ENCODE peak calls at places on chromosomes 3 and 15, in nine cellular contexts. W, E, J, G, P, V, B, D and R are unnamed samples.

GRCh38 chr3:48299746-48300361 is 33.6 kb downstream of the SPINK8 start:
- DNase-seq in E (no peak), V (no peak), B (no peak), W (no peak), J (no peak), P (no peak), D (no peak), G (no peak), R (no peak)

GRCh38 chr15:95635666-95636065 is 694.8 kb upstream of the NR2F2 start:
- DNase-seq in W (no peak), V (no peak), B (no peak), E (no peak), G (no peak), J (no peak), P (no peak), D (no peak), R (no peak)

GRCh38 chr3:119301662-119302061 is 7.5 kb downstream of the ARHGAP31 start:
- DNase-seq in D (no peak), J (no peak), V (no peak), G (no peak), E (no peak), W (no peak), B (no peak), P (no peak), R (peak; percentile 35)

GRCh38 chr3:135491478-135491877 is 474.1 kb upstream of the PPP2R3A start:
- DNase-seq in W (no peak), V (no peak), D (no peak), B (no peak), P (peak; percentile 3), E (no peak), G (no peak), J (no peak), R (no peak)

GRCh38 chr3:14482271-14482721 is 57.8 kb downstream of the GRIP2 start:
- DNase-seq in P (no peak), V (no peak), B (peak; percentile 40), W (no peak), E (no peak), G (no peak), D (peak; percentile 66), J (no peak), R (no peak)

GRCh38 chr3:140953028-140953960 is 11.7 kb downstream of the SLC25A36 start:
- DNase-seq in D (no peak), V (no peak), W (no peak), E (peak; percentile 34), B (no peak), G (no peak), P (peak; percentile 60), J (peak; percentile 38), R (no peak)

GRCh38 chr3:72887723-72888545 is at the start of gene GXYLT2:
- DNase-seq in W (peak; percentile 53), V (no peak), D (peak; percentile 67), J (peak; percentile 63), B (peak; percentile 78), E (peak; percentile 86), G (peak; percentile 83), P (peak; percentile 66), R (peak; percentile 48)

GRCh38 chr3:127074900-127075360 is 92.0 kb downstream of the PLXNA1 start:
- DNase-seq in G (no peak), D (no peak), B (no peak), P (peak; percentile 88), V (no peak), J (peak; percentile 66), E (no peak), W (no peak), R (no peak)

GRCh38 chr3:49456417-49456816 is 13.7 kb upstream of the DAG1 start:
- DNase-seq in G (no peak), P (no peak), V (no peak), D (no peak), E (no peak), B (no peak), J (no peak), W (no peak), R (no peak)

GRCh38 chr3:23859839-23860382 is 54.2 kb downstream of the UBE2E1 start:
- DNase-seq in J (no peak), D (no peak), P (no peak), E (no peak), V (no peak), B (no peak), G (no peak), W (no peak), R (no peak)

GRCh38 chr3:23861689-23862088 is 55.1 kb downstream of the NKIRAS1 start:
- DNase-seq in P (no peak), G (no peak), D (no peak), E (no peak), J (no peak), W (no peak), V (no peak), B (no peak), R (no peak)

GRCh38 chr3:23863060-23863459 is 53.7 kb downstream of the NKIRAS1 start:
- DNase-seq in G (no peak), P (no peak), V (no peak), B (no peak), J (no peak), D (no peak), E (no peak), W (no peak), R (no peak)

GRCh38 chr3:23856286-23856685 is 50.5 kb downstream of the UBE2E1 start:
- DNase-seq in J (no peak), D (no peak), B (no peak), G (no peak), E (no peak), V (no peak), P (peak; percentile 46), W (no peak), R (no peak)

GRCh38 chr3:23859012-23859743 is 53.4 kb downstream of the UBE2E1 start:
- DNase-seq in V (peak; percentile 71), G (no peak), W (no peak), D (no peak), B (no peak), J (peak; percentile 57), P (peak; percentile 25), E (no peak), R (no peak)
- TF ChIP-seq CTCF in V (no peak), G (no peak), W (no peak), D (no peak), B (no peak), J (no peak), P (no peak), E (no peak), R (no peak)

GRCh38 chr3:143084856-143085731 is 34.5 kb upstream of the CHST2 start:
- DNase-seq in J (peak; percentile 48), G (no peak), E (no peak), D (no peak), V (no peak), W (no peak), B (no peak), P (peak; percentile 74), R (no peak)

GRCh38 chr3:143083781-143084180 is 35.8 kb upstream of the CHST2 start:
- DNase-seq in D (no peak), G (no peak), E (no peak), J (no peak), W (no peak), V (no peak), P (no peak), B (no peak), R (no peak)

GRCh38 chr3:143081844-143082778 is 37.5 kb upstream of the CHST2 start:
- DNase-seq in J (no peak), V (no peak), B (no peak), W (no peak), E (no peak), D (no peak), G (no peak), P (no peak), R (peak; percentile 16)

GRCh38 chr3:143078883-143079282 is 40.7 kb upstream of the CHST2 start:
- DNase-seq in D (no peak), J (peak; percentile 35), E (no peak), V (no peak), B (no peak), P (peak; percentile 77), W (no peak), G (no peak), R (no peak)

DNA sequence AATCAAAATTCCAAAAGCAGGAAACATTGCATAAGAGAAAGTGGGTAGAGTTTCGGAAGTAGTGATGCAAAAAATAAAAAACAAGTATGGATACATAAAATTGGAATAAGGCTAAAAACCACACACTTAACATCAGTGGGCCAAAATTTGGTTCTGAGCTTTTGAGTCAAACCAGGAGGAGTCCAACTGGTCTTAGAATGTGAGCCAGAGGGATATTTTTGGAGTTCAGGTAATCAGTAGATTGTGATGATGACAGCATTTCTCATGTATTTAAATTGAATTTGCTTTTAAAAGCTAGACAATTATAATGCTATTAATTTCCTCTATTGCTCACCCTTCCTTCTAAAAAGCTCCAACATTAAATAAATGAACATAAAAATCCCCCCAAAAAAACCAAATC is 38.2 kb upstream of the CHST2 start:
- DNase-seq in E (no peak), V (no peak), W (no peak), B (no peak), G (no peak), J (no peak), D (no peak), P (no peak), R (no peak)
- TF ChIP-seq CTCF in E (no peak), V (no peak), W (no peak), B (no peak), G (no peak), J (no peak), D (no peak), P (no peak), R (no peak)

DNA sequence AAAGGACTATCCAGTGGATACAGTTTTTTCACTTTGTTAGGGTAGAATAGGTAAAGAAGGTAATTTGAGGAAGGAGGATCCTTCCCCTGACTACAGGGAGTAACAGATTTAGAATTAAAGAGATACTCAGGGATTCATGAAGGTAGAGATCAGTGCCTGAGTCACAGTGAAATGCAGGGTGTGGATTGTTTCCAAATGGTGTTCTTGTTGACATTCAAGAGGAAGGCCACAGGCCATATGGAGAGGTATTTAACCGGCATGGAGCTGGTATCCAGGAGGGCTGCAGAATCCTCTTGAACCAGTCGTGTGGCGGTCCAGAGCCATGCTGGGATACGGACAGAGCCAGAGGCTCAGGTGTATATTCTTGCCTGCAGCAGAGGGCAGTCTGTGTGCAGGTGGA is 28.2 kb downstream of the GYG1 start:
- DNase-seq in E (no peak), B (no peak), W (no peak), G (no peak), D (no peak), V (no peak), P (peak; percentile 45), J (no peak), R (no peak)
- TF ChIP-seq CTCF in E (no peak), B (no peak), W (no peak), G (no peak), D (no peak), V (no peak), P (no peak), J (no peak), R (no peak)

DNA sequence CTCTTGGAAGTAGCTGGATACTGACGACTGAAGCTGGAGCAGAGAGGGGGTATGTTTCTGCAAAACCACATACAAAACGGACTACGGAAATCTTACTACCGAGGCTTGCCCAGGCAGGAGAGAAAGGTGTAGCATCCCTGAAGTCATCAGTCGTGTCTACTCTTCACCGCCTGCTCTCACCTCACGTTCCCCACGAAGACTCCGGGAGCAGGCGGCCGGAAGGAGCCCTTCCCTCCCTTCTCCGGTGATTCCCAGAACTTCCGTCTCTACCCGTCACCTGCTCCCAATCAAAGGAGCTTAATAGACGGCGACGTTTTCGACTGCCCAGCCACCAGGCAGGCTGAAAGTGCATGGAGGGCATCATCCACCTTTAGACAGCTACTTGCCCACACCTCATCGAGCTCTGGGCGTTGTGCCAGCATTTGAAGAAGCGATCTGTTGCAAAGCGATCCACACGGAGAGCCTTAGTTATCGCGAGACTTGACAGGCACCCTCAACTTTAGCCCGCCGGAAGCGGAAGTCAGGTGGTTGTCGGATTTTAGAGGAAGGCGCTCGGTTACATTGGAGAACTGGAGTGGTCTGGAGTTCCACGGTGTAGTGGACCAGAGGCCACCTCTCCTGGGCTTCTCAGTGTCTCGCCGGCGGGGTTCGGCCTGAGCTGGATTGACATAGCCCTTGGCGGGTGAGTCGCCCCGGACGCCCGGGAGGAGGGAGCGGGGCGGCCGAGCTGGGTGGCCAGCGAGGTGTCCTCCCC is at the start of gene RAMAC:
- DNase-seq in J (peak; percentile 96), W (peak; percentile 77), E (peak; percentile 96), B (peak; percentile 90), D (peak; percentile 95), V (peak; percentile 89), G (peak; percentile 95), P (peak; percentile 94), R (peak; percentile 97)
- TF ChIP-seq CTCF in J (no peak), W (no peak), E (no peak), B (no peak), D (no peak), V (no peak), G (no peak), P (no peak), R (no peak)